ENCODE peak calls at places on chromosomes 11 and 22, in seven cellular contexts. L, H, J, Z, U, Y and R are unnamed samples.

GRCh38 chr11:79525257-79525656 is 84.4 kb upstream of the TENM4 start:
- DNase-seq in L (no peak), H (no peak), J (no peak), Z (no peak), U (no peak), Y (no peak), R (no peak)

GRCh38 chr22:25488244-25489020 is 76.0 kb upstream of the GRK3 start:
- DNase-seq in L (no peak), H (no peak), J (no peak), Z (no peak), U (no peak), Y (no peak), R (no peak)

GRCh38 chr22:37126383-37126782 is 16.9 kb upstream of the TMPRSS6 start:
- DNase-seq in L (no peak), H (no peak), J (no peak), Z (no peak), U (no peak), Y (no peak), R (no peak)

GRCh38 chr11:1006762-1007161 is 29.8 kb downstream of the MUC6 start:
- DNase-seq in L (no peak), H (no peak), J (no peak), Z (no peak), U (peak; percentile 30), Y (no peak), R (no peak)

GRCh38 chr11:12606597-12606996 is 67.6 kb upstream of the TEAD1 start:
- DNase-seq in L (no peak), H (no peak), J (no peak), Z (no peak), U (no peak), Y (no peak), R (no peak)

GRCh38 chr11:47378011-47378835 is at the start of gene SPI1:
- DNase-seq in L (no peak), H (no peak), J (no peak), Z (no peak), U (no peak), Y (no peak), R (peak; percentile 94)

GRCh38 chr11:65425971-65426838 is 3.6 kb downstream of the NEAT1 start:
- DNase-seq in L (peak; percentile 53), H (no peak), J (no peak), Z (no peak), U (no peak), Y (no peak), R (peak; percentile 87)

GRCh38 chr11:113014731-113015455 is 53.7 kb downstream of the NCAM1 start:
- DNase-seq in L (no peak), H (no peak), J (peak; percentile 67), Z (no peak), U (no peak), Y (no peak), R (no peak)

GRCh38 chr22:24486501-24486921 is 8.6 kb upstream of the UPB1 start:
- DNase-seq in L (peak; percentile 13), H (no peak), J (no peak), Z (no peak), U (no peak), Y (no peak), R (no peak)

GRCh38 chr11:107898270-107898669 is 30.0 kb upstream of the RAB39A start:
- DNase-seq in L (no peak), H (no peak), J (no peak), Z (no peak), U (no peak), Y (no peak), R (peak; percentile 5)

GRCh38 chr11:131914299-131914902 is 544.0 kb downstream of the NTM start:
- DNase-seq in L (no peak), H (no peak), J (no peak), Z (no peak), U (no peak), Y (no peak), R (no peak)

GRCh38 chr11:71215372-71215965 is 36.9 kb downstream of the SHANK2 start:
- DNase-seq in L (no peak), H (no peak), J (no peak), Z (no peak), U (no peak), Y (no peak), R (no peak)

GRCh38 chr11:120063686-120064340 is 74.1 kb downstream of the TRIM29 start:
- DNase-seq in L (no peak), H (no peak), J (no peak), Z (no peak), U (no peak), Y (no peak), R (no peak)

GRCh38 chr11:1827095-1827797 is 7.5 kb upstream of the SYT8 start:
- DNase-seq in L (no peak), H (no peak), J (peak; percentile 7), Z (peak; percentile 37), U (peak; percentile 39), Y (no peak), R (no peak)

GRCh38 chr11:93370260-93370659 is 39.7 kb downstream of the DEUP1 start:
- DNase-seq in L (no peak), H (no peak), J (no peak), Z (no peak), U (no peak), Y (no peak), R (no peak)

GRCh38 chr11:100637706-100638105 is 49.4 kb upstream of the ARHGAP42 start:
- DNase-seq in L (no peak), H (no peak), J (no peak), Z (no peak), U (peak; percentile 11), Y (no peak), R (no peak)

GRCh38 chr11:44564198-44564597 is 1.3 kb upstream of the CD82 start:
- DNase-seq in L (no peak), H (no peak), J (peak; percentile 53), Z (no peak), U (no peak), Y (no peak), R (peak; percentile 71)

GRCh38 chr11:88169481-88169880 is 5.8 kb downstream of the RAB38 start:
- DNase-seq in L (no peak), H (no peak), J (no peak), Z (no peak), U (no peak), Y (no peak), R (no peak)

GRCh38 chr22:35312198-35313059 is 12.7 kb downstream of the TOM1 start:
- DNase-seq in L (no peak), H (no peak), J (no peak), Z (no peak), U (no peak), Y (no peak), R (no peak)

GRCh38 chr22:25775501-25775900 is 33.5 kb downstream of the MYO18B start:
- DNase-seq in L (no peak), H (no peak), J (no peak), Z (no peak), U (no peak), Y (no peak), R (no peak)